ENCODE peak calls at places on chromosomes 12 and 14, in seven cellular contexts. One of them, this sample, is unnamed. For H3K4me1, the result is how much of the 10 kb centered on the place peaks cover.

GRCh38 chr12:56979628-56980027 is 22.2 kb upstream of the RDH16 start:
- DNase-seq in uterus: no peak
- DNase-seq in endothelial cell of umbilical vein: no peak
- DNase-seq in IMR-90: no peak
- DNase-seq in esophagus squamous epithelium: no peak
- DNase-seq in heart left ventricle: no peak
- DNase-seq in body of pancreas: no peak
- DNase-seq in this sample: no peak

GRCh38 chr12:105291531-105291930 is 39.0 kb upstream of the C12orf75 start:
- DNase-seq in IMR-90: no peak
- DNase-seq in esophagus squamous epithelium: no peak
- DNase-seq in endothelial cell of umbilical vein: no peak
- DNase-seq in heart left ventricle: no peak
- DNase-seq in body of pancreas: no peak
- DNase-seq in uterus: no peak
- DNase-seq in this sample: no peak

GRCh38 chr12:69513297-69513696 is 43.1 kb downstream of the FRS2 start:
- DNase-seq in heart left ventricle: no peak
- DNase-seq in endothelial cell of umbilical vein: no peak
- DNase-seq in uterus: no peak
- DNase-seq in body of pancreas: no peak
- DNase-seq in IMR-90: no peak
- DNase-seq in esophagus squamous epithelium: no peak
- DNase-seq in this sample: no peak

GRCh38 chr12:115296613-115297012 is 612.6 kb upstream of the TBX3 start:
- DNase-seq in endothelial cell of umbilical vein: no peak
- DNase-seq in heart left ventricle: no peak
- DNase-seq in uterus: no peak
- DNase-seq in body of pancreas: no peak
- DNase-seq in esophagus squamous epithelium: no peak
- DNase-seq in IMR-90: no peak
- DNase-seq in this sample: no peak

GRCh38 chr14:79834856-79835255 is 376.4 kb downstream of the DIO2 start:
- DNase-seq in body of pancreas: no peak
- DNase-seq in heart left ventricle: no peak
- DNase-seq in IMR-90: no peak
- DNase-seq in uterus: no peak
- DNase-seq in endothelial cell of umbilical vein: no peak
- DNase-seq in esophagus squamous epithelium: no peak
- DNase-seq in this sample: no peak

GRCh38 chr14:85057266-85057665 is 472.7 kb upstream of the FLRT2 start:
- DNase-seq in esophagus squamous epithelium: no peak
- DNase-seq in endothelial cell of umbilical vein: peak
- DNase-seq in uterus: no peak
- DNase-seq in heart left ventricle: no peak
- DNase-seq in body of pancreas: no peak
- DNase-seq in IMR-90: no peak
- DNase-seq in this sample: no peak

GRCh38 chr12:45852508-45852907 is 123.0 kb downstream of the ARID2 start:
- DNase-seq in uterus: no peak
- DNase-seq in endothelial cell of umbilical vein: no peak
- DNase-seq in IMR-90: no peak
- DNase-seq in esophagus squamous epithelium: no peak
- DNase-seq in body of pancreas: no peak
- DNase-seq in heart left ventricle: peak
- DNase-seq in this sample: no peak

GRCh38 chr14:105071326-105071725 is 6.1 kb upstream of the GPR132 start:
- DNase-seq in heart left ventricle: no peak
- DNase-seq in IMR-90: no peak
- DNase-seq in body of pancreas: no peak
- DNase-seq in esophagus squamous epithelium: no peak
- DNase-seq in uterus: no peak
- DNase-seq in endothelial cell of umbilical vein: no peak
- DNase-seq in this sample: no peak

GRCh38 chr12:18165422-18165871 is 75.5 kb upstream of the RERGL start:
- DNase-seq in body of pancreas: no peak
- DNase-seq in uterus: no peak
- DNase-seq in heart left ventricle: no peak
- DNase-seq in IMR-90: peak
- DNase-seq in endothelial cell of umbilical vein: no peak
- DNase-seq in esophagus squamous epithelium: no peak
- DNase-seq in this sample: no peak

GRCh38 chr12:118064608-118065007 is 3.6 kb upstream of the WSB2 start:
- DNase-seq in esophagus squamous epithelium: no peak
- DNase-seq in endothelial cell of umbilical vein: peak
- DNase-seq in IMR-90: no peak
- DNase-seq in heart left ventricle: no peak
- DNase-seq in uterus: no peak
- DNase-seq in body of pancreas: no peak
- DNase-seq in this sample: no peak
- H3K27ac ChIP-seq in esophagus squamous epithelium: no peak
- H3K27ac ChIP-seq in endothelial cell of umbilical vein: no peak
- H3K27ac ChIP-seq in IMR-90: no peak
- H3K27ac ChIP-seq in heart left ventricle: no peak
- H3K27ac ChIP-seq in uterus: no peak
- H3K27ac ChIP-seq in body of pancreas: no peak
- H3K27ac ChIP-seq in this sample: no peak

GRCh38 chr14:23281247-23281646 is 4.7 kb downstream of the HOMEZ start:
- DNase-seq in endothelial cell of umbilical vein: no peak
- DNase-seq in uterus: no peak
- DNase-seq in IMR-90: no peak
- DNase-seq in heart left ventricle: no peak
- DNase-seq in body of pancreas: no peak
- DNase-seq in esophagus squamous epithelium: no peak
- DNase-seq in this sample: no peak

GRCh38 chr14:23286904-23287479 is 1.1 kb upstream of the HOMEZ start:
- DNase-seq in endothelial cell of umbilical vein: no peak
- DNase-seq in esophagus squamous epithelium: no peak
- DNase-seq in heart left ventricle: no peak
- DNase-seq in IMR-90: no peak
- DNase-seq in body of pancreas: no peak
- DNase-seq in uterus: no peak
- DNase-seq in this sample: no peak

GRCh38 chr14:23285530-23286019 is 357 bp downstream of the HOMEZ start:
- DNase-seq in uterus: no peak
- DNase-seq in endothelial cell of umbilical vein: no peak
- DNase-seq in esophagus squamous epithelium: no peak
- DNase-seq in IMR-90: no peak
- DNase-seq in heart left ventricle: no peak
- DNase-seq in body of pancreas: no peak
- DNase-seq in this sample: no peak

GRCh38 chr14:23286020-23286903 is at the start of gene HOMEZ:
- DNase-seq in body of pancreas: peak
- DNase-seq in heart left ventricle: peak
- DNase-seq in IMR-90: peak
- DNase-seq in endothelial cell of umbilical vein: peak
- DNase-seq in uterus: peak
- DNase-seq in esophagus squamous epithelium: peak
- DNase-seq in this sample: peak

GRCh38 chr14:23284654-23285529 is 1.0 kb downstream of the HOMEZ start:
- DNase-seq in esophagus squamous epithelium: no peak
- DNase-seq in endothelial cell of umbilical vein: no peak
- DNase-seq in heart left ventricle: no peak
- DNase-seq in IMR-90: peak
- DNase-seq in body of pancreas: no peak
- DNase-seq in uterus: no peak
- DNase-seq in this sample: peak
- TF ChIP-seq POLR2A in esophagus squamous epithelium: no peak
- TF ChIP-seq POLR2A in endothelial cell of umbilical vein: no peak
- TF ChIP-seq POLR2A in heart left ventricle: no peak
- TF ChIP-seq POLR2A in IMR-90: no peak
- TF ChIP-seq POLR2A in body of pancreas: no peak
- TF ChIP-seq POLR2A in uterus: no peak
- TF ChIP-seq POLR2A in this sample: peak

DNA sequence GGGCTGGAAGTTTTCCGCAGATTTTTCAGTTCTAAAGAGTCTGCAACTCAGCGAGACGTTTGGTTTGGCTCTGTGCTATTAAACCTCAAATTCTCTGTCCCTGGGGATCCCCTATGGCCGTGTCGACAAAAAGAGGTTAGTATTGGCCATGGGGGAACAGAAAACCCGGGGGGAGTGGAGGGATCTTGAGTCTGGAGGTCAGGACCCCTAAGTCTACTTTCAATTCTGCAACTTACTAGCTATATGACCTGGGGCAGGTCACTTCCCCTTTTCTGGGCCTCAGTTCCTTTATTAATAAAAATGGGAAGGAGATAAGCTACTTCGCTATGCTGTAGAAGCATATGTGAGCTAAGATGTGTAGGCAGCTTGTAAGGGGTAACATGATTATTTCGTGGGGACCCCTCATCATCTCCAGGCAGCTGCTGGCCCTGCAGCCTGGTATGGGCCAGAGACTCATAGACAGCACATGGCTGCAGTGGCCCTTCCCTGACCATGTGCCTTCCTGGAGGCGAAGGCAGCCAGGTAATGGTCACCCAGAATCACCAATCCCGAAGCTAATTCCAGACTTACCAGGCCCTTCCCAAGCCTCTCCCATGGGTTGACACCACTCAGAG is 8.6 kb downstream of the ASB2 start:
- DNase-seq in uterus: no peak
- DNase-seq in heart left ventricle: no peak
- DNase-seq in endothelial cell of umbilical vein: no peak
- DNase-seq in esophagus squamous epithelium: no peak
- DNase-seq in body of pancreas: no peak
- DNase-seq in IMR-90: no peak
- DNase-seq in this sample: no peak
- H3K4me1 ChIP-seq in uterus: under half
- H3K4me1 ChIP-seq in heart left ventricle: half or more
- H3K4me1 ChIP-seq in endothelial cell of umbilical vein: under half
- H3K4me1 ChIP-seq in esophagus squamous epithelium: half or more
- H3K4me1 ChIP-seq in body of pancreas: under half
- H3K4me1 ChIP-seq in IMR-90: under half
- H3K4me1 ChIP-seq in this sample: under half

DNA sequence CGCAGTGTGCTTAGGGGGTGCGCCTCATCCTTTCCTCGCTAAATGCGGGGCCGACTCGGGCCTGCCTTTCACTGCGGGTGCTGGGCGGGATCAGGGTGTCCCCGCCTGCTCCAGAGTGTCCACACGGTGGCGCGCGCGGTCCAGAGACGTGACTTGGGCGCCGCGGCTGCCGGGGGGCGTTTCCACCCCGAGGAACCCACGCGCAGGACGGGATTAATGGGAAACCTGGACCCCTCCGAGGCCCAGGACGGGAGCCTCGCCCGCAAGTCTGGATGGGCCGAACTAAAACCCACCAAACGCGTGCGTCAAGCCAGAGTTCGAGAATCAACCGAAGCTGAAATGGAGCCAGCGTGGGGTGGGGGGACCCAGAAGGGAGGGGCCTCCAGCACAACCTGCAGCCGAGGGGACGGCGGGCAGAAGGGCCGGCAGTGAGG is 93.4 kb downstream of the NINJ2 start:
- DNase-seq in endothelial cell of umbilical vein: peak
- DNase-seq in esophagus squamous epithelium: no peak
- DNase-seq in heart left ventricle: peak
- DNase-seq in body of pancreas: peak
- DNase-seq in IMR-90: peak
- DNase-seq in uterus: peak
- DNase-seq in this sample: peak
- H3K27ac ChIP-seq in endothelial cell of umbilical vein: peak
- H3K27ac ChIP-seq in esophagus squamous epithelium: peak
- H3K27ac ChIP-seq in heart left ventricle: peak
- H3K27ac ChIP-seq in body of pancreas: no peak
- H3K27ac ChIP-seq in IMR-90: peak
- H3K27ac ChIP-seq in uterus: peak
- H3K27ac ChIP-seq in this sample: peak

DNA sequence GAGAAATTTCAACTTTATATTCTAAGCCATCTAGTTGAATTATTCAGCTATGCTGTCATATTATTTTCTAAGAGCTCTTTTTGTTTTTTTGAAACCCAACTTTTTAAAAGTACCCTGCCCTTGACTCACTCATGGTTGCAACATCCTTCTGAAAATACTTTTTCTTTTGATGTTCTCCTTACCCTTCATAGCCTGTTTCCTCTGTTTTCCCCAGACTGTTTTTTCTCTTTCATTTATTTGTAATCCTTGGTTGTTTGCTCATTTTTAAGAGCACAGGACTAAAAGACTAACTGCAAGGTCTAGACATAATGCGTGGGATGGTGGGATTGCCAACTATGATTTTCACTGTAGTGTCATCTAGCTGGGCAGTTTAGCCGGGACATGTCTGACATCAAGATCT is 21.2 kb upstream of the CDKL1 start:
- DNase-seq in esophagus squamous epithelium: no peak
- DNase-seq in heart left ventricle: no peak
- DNase-seq in IMR-90: peak
- DNase-seq in endothelial cell of umbilical vein: no peak
- DNase-seq in body of pancreas: no peak
- DNase-seq in uterus: no peak
- DNase-seq in this sample: no peak
- TF ChIP-seq POLR2A in esophagus squamous epithelium: no peak
- TF ChIP-seq POLR2A in heart left ventricle: no peak
- TF ChIP-seq POLR2A in IMR-90: no peak
- TF ChIP-seq POLR2A in endothelial cell of umbilical vein: no peak
- TF ChIP-seq POLR2A in body of pancreas: no peak
- TF ChIP-seq POLR2A in uterus: no peak
- TF ChIP-seq POLR2A in this sample: no peak